ENCODE peak calls at places on chromosomes 2 and 18, in eight cellular contexts. One of them, this sample, is unnamed.

GRCh38 chr2:179987916-179988315 is 19.2 kb downstream of the CWC22 start:
- DNase-seq in GM12865: no peak
- DNase-seq in bronchial epithelial cell: no peak
- DNase-seq in NB4: no peak
- DNase-seq in psoas muscle: no peak
- DNase-seq in AG04449: no peak
- DNase-seq in cardiac fibroblast: no peak
- DNase-seq in body of pancreas: no peak
- DNase-seq in this sample: no peak

GRCh38 chr2:222751821-222752719 is 80.6 kb downstream of the MOGAT1 start:
- DNase-seq in cardiac fibroblast: no peak
- DNase-seq in AG04449: no peak
- DNase-seq in NB4: no peak
- DNase-seq in bronchial epithelial cell: no peak
- DNase-seq in psoas muscle: no peak
- DNase-seq in GM12865: no peak
- DNase-seq in body of pancreas: no peak
- DNase-seq in this sample: no peak

GRCh38 chr2:104405628-104406027 is 448.3 kb upstream of the POU3F3 start:
- DNase-seq in AG04449: no peak
- DNase-seq in cardiac fibroblast: no peak
- DNase-seq in psoas muscle: no peak
- DNase-seq in body of pancreas: no peak
- DNase-seq in NB4: no peak
- DNase-seq in GM12865: no peak
- DNase-seq in bronchial epithelial cell: no peak
- DNase-seq in this sample: no peak

GRCh38 chr2:35973132-35973736 is 382.3 kb upstream of the CRIM1 start:
- DNase-seq in NB4: peak; percentile 34
- DNase-seq in AG04449: no peak
- DNase-seq in bronchial epithelial cell: peak; percentile 21
- DNase-seq in cardiac fibroblast: peak; percentile 29
- DNase-seq in GM12865: peak; percentile 36
- DNase-seq in psoas muscle: no peak
- DNase-seq in body of pancreas: peak; percentile 10
- DNase-seq in this sample: no peak

GRCh38 chr2:1676913-1677832 is 67.1 kb downstream of the PXDN start:
- DNase-seq in psoas muscle: peak; percentile 39
- DNase-seq in bronchial epithelial cell: no peak
- DNase-seq in NB4: no peak
- DNase-seq in AG04449: no peak
- DNase-seq in cardiac fibroblast: no peak
- DNase-seq in GM12865: no peak
- DNase-seq in body of pancreas: no peak
- DNase-seq in this sample: no peak

GRCh38 chr18:2471523-2471922 is 99.8 kb downstream of the METTL4 start:
- DNase-seq in cardiac fibroblast: no peak
- DNase-seq in GM12865: peak; percentile 21
- DNase-seq in body of pancreas: no peak
- DNase-seq in bronchial epithelial cell: no peak
- DNase-seq in psoas muscle: no peak
- DNase-seq in NB4: peak; percentile 14
- DNase-seq in AG04449: no peak
- DNase-seq in this sample: no peak

GRCh38 chr2:176325732-176326131 is 56.5 kb downstream of the MTX2 start:
- DNase-seq in cardiac fibroblast: no peak
- DNase-seq in AG04449: no peak
- DNase-seq in psoas muscle: no peak
- DNase-seq in NB4: no peak
- DNase-seq in body of pancreas: no peak
- DNase-seq in bronchial epithelial cell: no peak
- DNase-seq in GM12865: no peak
- DNase-seq in this sample: no peak

GRCh38 chr2:25265802-25266201 is 75.9 kb downstream of the DNMT3A start:
- DNase-seq in cardiac fibroblast: no peak
- DNase-seq in psoas muscle: peak; percentile 51
- DNase-seq in AG04449: no peak
- DNase-seq in GM12865: no peak
- DNase-seq in body of pancreas: no peak
- DNase-seq in NB4: no peak
- DNase-seq in bronchial epithelial cell: peak; percentile 20
- DNase-seq in this sample: no peak

GRCh38 chr2:71467180-71467815 is 13.9 kb downstream of the DYSF start:
- DNase-seq in bronchial epithelial cell: no peak
- DNase-seq in GM12865: no peak
- DNase-seq in psoas muscle: no peak
- DNase-seq in NB4: no peak
- DNase-seq in AG04449: no peak
- DNase-seq in cardiac fibroblast: no peak
- DNase-seq in body of pancreas: no peak
- DNase-seq in this sample: no peak

GRCh38 chr2:128503358-128504241 is 184.9 kb upstream of the HS6ST1 start:
- DNase-seq in bronchial epithelial cell: no peak
- DNase-seq in NB4: no peak
- DNase-seq in cardiac fibroblast: no peak
- DNase-seq in GM12865: no peak
- DNase-seq in body of pancreas: no peak
- DNase-seq in AG04449: no peak
- DNase-seq in psoas muscle: no peak
- DNase-seq in this sample: no peak

GRCh38 chr2:171469176-171469575 is 35.1 kb downstream of the DCAF17 start:
- DNase-seq in body of pancreas: no peak
- DNase-seq in GM12865: no peak
- DNase-seq in bronchial epithelial cell: no peak
- DNase-seq in NB4: no peak
- DNase-seq in cardiac fibroblast: no peak
- DNase-seq in AG04449: peak; percentile 49
- DNase-seq in psoas muscle: no peak
- DNase-seq in this sample: no peak

GRCh38 chr2:130996658-130997057 is 96.6 kb downstream of the FAM168B start:
- DNase-seq in body of pancreas: no peak
- DNase-seq in cardiac fibroblast: no peak
- DNase-seq in AG04449: no peak
- DNase-seq in NB4: no peak
- DNase-seq in psoas muscle: no peak
- DNase-seq in bronchial epithelial cell: no peak
- DNase-seq in GM12865: no peak
- DNase-seq in this sample: no peak

GRCh38 chr2:241762933-241763369 is 13.7 kb upstream of the GAL3ST2 start:
- DNase-seq in body of pancreas: no peak
- DNase-seq in NB4: peak; percentile 88
- DNase-seq in cardiac fibroblast: no peak
- DNase-seq in AG04449: no peak
- DNase-seq in GM12865: peak; percentile 75
- DNase-seq in bronchial epithelial cell: no peak
- DNase-seq in psoas muscle: peak; percentile 19
- DNase-seq in this sample: no peak

GRCh38 chr2:152335851-152336102 is 803 bp downstream of the FMNL2 start:
- DNase-seq in bronchial epithelial cell: no peak
- DNase-seq in cardiac fibroblast: no peak
- DNase-seq in GM12865: no peak
- DNase-seq in body of pancreas: no peak
- DNase-seq in NB4: no peak
- DNase-seq in AG04449: no peak
- DNase-seq in psoas muscle: peak; percentile 64
- DNase-seq in this sample: no peak

DNA sequence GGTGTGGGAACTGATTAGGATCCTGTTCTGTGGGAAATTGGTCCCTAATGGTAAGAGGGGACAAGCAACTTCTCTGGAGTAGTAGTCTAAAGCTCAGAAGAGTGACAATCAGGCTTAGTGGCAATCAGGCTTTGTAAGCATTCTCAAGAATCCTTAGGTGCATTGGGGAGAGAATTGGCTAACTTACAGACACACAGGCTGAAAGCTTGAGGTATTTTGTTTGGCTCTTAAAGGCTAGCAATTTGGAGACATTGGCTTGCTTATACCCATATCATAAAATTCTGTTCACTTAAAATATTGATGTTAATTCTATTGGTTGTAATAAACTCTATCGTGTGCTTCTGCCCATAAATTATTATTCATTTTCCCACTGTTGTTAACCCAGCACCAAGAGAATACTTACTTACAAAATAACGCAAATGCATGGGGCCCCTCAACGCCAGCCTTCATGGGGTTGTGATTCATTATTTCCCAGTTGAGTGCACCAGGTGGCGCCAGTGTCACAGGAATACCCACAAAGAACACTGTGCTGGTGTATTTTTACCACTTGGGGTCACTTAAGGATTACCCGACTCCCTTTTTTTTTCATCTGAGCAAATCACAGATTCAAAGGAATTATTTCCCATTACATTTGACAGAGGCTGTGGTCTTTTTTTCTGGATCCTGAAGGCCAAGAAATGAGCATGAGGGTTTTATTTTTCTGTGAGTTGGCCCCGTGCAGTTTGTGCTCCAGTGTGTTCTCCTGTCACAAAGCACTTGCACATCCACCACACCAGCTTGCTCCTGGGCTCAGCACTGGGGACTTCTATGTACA is 45.5 kb downstream of the DDX1 start:
- DNase-seq in cardiac fibroblast: peak; percentile 85
- DNase-seq in psoas muscle: peak; percentile 78
- DNase-seq in bronchial epithelial cell: peak; percentile 53
- DNase-seq in AG04449: peak; percentile 29
- DNase-seq in GM12865: peak; percentile 62
- DNase-seq in body of pancreas: peak; percentile 78
- DNase-seq in NB4: peak; percentile 75
- DNase-seq in this sample: peak; percentile 41
- TF ChIP-seq CTCF in cardiac fibroblast: peak; percentile 72
- TF ChIP-seq CTCF in psoas muscle: peak; percentile 90
- TF ChIP-seq CTCF in bronchial epithelial cell: peak; percentile 80
- TF ChIP-seq CTCF in AG04449: peak; percentile 81
- TF ChIP-seq CTCF in GM12865: peak; percentile 77
- TF ChIP-seq CTCF in body of pancreas: peak; percentile 88
- TF ChIP-seq CTCF in NB4: peak; percentile 82
- TF ChIP-seq CTCF in this sample: peak; percentile 72

GRCh38 chr2:163733301-163733938 is 2.4 kb downstream of the FIGN start:
- DNase-seq in AG04449: no peak
- DNase-seq in NB4: no peak
- DNase-seq in psoas muscle: no peak
- DNase-seq in cardiac fibroblast: no peak
- DNase-seq in bronchial epithelial cell: no peak
- DNase-seq in GM12865: no peak
- DNase-seq in body of pancreas: peak; percentile 32
- DNase-seq in this sample: no peak

GRCh38 chr2:163734911-163735691 is 707 bp downstream of the FIGN start:
- DNase-seq in body of pancreas: no peak
- DNase-seq in psoas muscle: no peak
- DNase-seq in bronchial epithelial cell: peak; percentile 53
- DNase-seq in GM12865: no peak
- DNase-seq in cardiac fibroblast: no peak
- DNase-seq in NB4: no peak
- DNase-seq in AG04449: no peak
- DNase-seq in this sample: no peak

GRCh38 chr2:163732718-163733117 is 3.1 kb downstream of the FIGN start:
- DNase-seq in GM12865: no peak
- DNase-seq in AG04449: no peak
- DNase-seq in body of pancreas: no peak
- DNase-seq in bronchial epithelial cell: no peak
- DNase-seq in cardiac fibroblast: no peak
- DNase-seq in psoas muscle: no peak
- DNase-seq in NB4: no peak
- DNase-seq in this sample: no peak

GRCh38 chr2:163735692-163736432 is at the start of gene FIGN:
- DNase-seq in psoas muscle: peak; percentile 91
- DNase-seq in AG04449: peak; percentile 12
- DNase-seq in GM12865: no peak
- DNase-seq in cardiac fibroblast: peak; percentile 93
- DNase-seq in NB4: no peak
- DNase-seq in bronchial epithelial cell: peak; percentile 81
- DNase-seq in body of pancreas: peak; percentile 89
- DNase-seq in this sample: peak; percentile 66

GRCh38 chr2:163734401-163734800 is 1.4 kb downstream of the FIGN start:
- DNase-seq in GM12865: no peak
- DNase-seq in AG04449: no peak
- DNase-seq in NB4: no peak
- DNase-seq in cardiac fibroblast: no peak
- DNase-seq in body of pancreas: no peak
- DNase-seq in psoas muscle: no peak
- DNase-seq in bronchial epithelial cell: no peak
- DNase-seq in this sample: no peak
- H3K4me3 ChIP-seq in GM12865: no peak overlapping the region
- H3K4me3 ChIP-seq in AG04449: peak overlapping the region; percentile 81
- H3K4me3 ChIP-seq in NB4: no peak overlapping the region
- H3K4me3 ChIP-seq in cardiac fibroblast: peak overlapping the region; percentile 11
- H3K4me3 ChIP-seq in body of pancreas: no peak overlapping the region
- H3K4me3 ChIP-seq in psoas muscle: peak overlapping the region; percentile 82
- H3K4me3 ChIP-seq in bronchial epithelial cell: peak overlapping the region; percentile 81
- H3K4me3 ChIP-seq in this sample: peak overlapping the region; percentile 64

DNA sequence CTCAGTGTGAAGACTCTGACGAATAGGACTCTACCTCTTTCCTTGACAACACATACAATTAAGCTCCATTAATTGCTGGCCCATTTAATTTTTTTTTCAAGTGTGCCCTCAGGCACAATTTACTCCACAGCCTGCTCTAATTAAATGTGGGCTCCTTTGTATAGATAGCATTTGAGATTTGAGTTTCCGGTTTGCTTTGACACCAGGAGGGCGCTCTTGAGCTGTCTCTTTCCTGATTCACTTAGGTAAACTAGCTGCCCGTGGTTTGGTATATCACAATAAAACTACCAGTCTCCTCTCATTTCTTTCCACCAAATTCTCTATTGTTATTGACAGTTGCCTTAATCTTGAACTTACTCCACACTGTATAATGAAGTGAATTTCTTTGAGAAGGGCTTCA is 666.0 kb downstream of the DSC3 start:
- DNase-seq in GM12865: peak; percentile 2
- DNase-seq in psoas muscle: no peak
- DNase-seq in cardiac fibroblast: no peak
- DNase-seq in body of pancreas: no peak
- DNase-seq in NB4: peak; percentile 49
- DNase-seq in bronchial epithelial cell: no peak
- DNase-seq in AG04449: no peak
- DNase-seq in this sample: no peak
- TF ChIP-seq CTCF in GM12865: no peak
- TF ChIP-seq CTCF in psoas muscle: no peak
- TF ChIP-seq CTCF in cardiac fibroblast: no peak
- TF ChIP-seq CTCF in body of pancreas: no peak
- TF ChIP-seq CTCF in NB4: peak; percentile 37
- TF ChIP-seq CTCF in bronchial epithelial cell: no peak
- TF ChIP-seq CTCF in AG04449: no peak
- TF ChIP-seq CTCF in this sample: no peak

DNA sequence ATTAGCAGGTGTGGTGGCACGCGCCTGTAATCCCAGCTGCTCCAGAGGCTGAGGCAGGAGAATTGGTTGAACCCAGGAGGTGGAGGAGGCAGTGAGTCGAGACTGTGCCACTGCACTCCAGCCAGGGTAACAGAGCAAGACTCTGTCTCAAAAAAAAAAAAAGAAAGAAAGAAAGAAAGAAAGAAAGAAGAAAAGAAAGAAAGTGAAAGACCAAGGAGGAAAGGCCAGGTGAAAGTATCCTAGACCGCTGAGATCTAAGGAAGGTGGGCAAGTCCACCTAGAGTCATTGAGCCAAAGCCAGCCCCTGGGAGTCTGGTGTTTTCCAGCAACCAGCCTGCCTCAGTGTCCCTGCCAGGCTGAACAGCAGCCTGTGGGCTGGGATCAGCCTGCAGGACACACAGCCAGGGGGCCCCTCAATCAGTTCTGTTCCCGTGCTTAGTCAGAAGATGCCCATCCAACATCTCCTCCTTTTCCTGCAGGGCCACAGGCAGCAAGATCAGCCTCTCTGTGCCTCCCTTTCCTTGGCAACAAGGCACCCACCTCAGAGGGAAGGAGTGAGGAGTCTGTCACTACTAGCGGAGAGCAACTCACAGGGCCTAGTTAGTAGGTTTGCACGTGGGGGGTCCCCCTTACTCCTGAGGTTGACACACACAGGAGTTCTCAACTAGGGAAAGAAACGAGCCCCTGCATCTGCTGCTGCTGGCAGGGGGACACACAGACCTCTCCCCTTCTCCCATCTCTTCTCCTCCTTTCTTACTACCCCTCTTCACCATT is 64.1 kb downstream of the SMAD7 start:
- DNase-seq in AG04449: no peak
- DNase-seq in psoas muscle: no peak
- DNase-seq in bronchial epithelial cell: no peak
- DNase-seq in GM12865: no peak
- DNase-seq in NB4: no peak
- DNase-seq in body of pancreas: no peak
- DNase-seq in cardiac fibroblast: no peak
- DNase-seq in this sample: no peak
- H3K4me3 ChIP-seq in AG04449: no peak overlapping the region
- H3K4me3 ChIP-seq in psoas muscle: no peak overlapping the region
- H3K4me3 ChIP-seq in bronchial epithelial cell: no peak overlapping the region
- H3K4me3 ChIP-seq in GM12865: no peak overlapping the region
- H3K4me3 ChIP-seq in NB4: no peak overlapping the region
- H3K4me3 ChIP-seq in body of pancreas: no peak overlapping the region
- H3K4me3 ChIP-seq in cardiac fibroblast: no peak overlapping the region
- H3K4me3 ChIP-seq in this sample: no peak overlapping the region